ENCODE peak calls at places on chromosomes 6 and 20, in seven cellular contexts. One of them, this sample, is unnamed.

GRCh38 chr6:109695468-109695867 is 4.4 kb downstream of the FIG4 start:
- DNase-seq in NCI-H1417: no peak
- DNase-seq in GM23248: no peak
- DNase-seq in ELF-1: no peak
- DNase-seq in CD4-positive, alpha-beta T cell: no peak
- DNase-seq in activated CD8-positive, alpha-beta memory T cell treated with anti-CD3 and anti-CD28 coated beads for 1 hour: no peak
- DNase-seq in substantia nigra: no peak
- DNase-seq in this sample: no peak

GRCh38 chr6:15665237-15665636 is 2.4 kb upstream of the DTNBP1 start:
- DNase-seq in NCI-H1417: no peak
- DNase-seq in ELF-1: no peak
- DNase-seq in activated CD8-positive, alpha-beta memory T cell treated with anti-CD3 and anti-CD28 coated beads for 1 hour: no peak
- DNase-seq in GM23248: no peak
- DNase-seq in CD4-positive, alpha-beta T cell: no peak
- DNase-seq in substantia nigra: no peak
- DNase-seq in this sample: no peak

GRCh38 chr6:119044263-119044662 is 34.2 kb downstream of the FAM184A start:
- DNase-seq in substantia nigra: no peak
- DNase-seq in CD4-positive, alpha-beta T cell: no peak
- DNase-seq in GM23248: no peak
- DNase-seq in NCI-H1417: no peak
- DNase-seq in ELF-1: no peak
- DNase-seq in activated CD8-positive, alpha-beta memory T cell treated with anti-CD3 and anti-CD28 coated beads for 1 hour: no peak
- DNase-seq in this sample: no peak

GRCh38 chr20:1505871-1506270 is 14.7 kb upstream of the SIRPB2 start:
- DNase-seq in substantia nigra: no peak
- DNase-seq in activated CD8-positive, alpha-beta memory T cell treated with anti-CD3 and anti-CD28 coated beads for 1 hour: no peak
- DNase-seq in ELF-1: no peak
- DNase-seq in GM23248: peak; percentile 56
- DNase-seq in CD4-positive, alpha-beta T cell: no peak
- DNase-seq in NCI-H1417: no peak
- DNase-seq in this sample: no peak

GRCh38 chr20:2206957-2207769 is 88.6 kb upstream of the TGM3 start:
- DNase-seq in activated CD8-positive, alpha-beta memory T cell treated with anti-CD3 and anti-CD28 coated beads for 1 hour: peak; percentile 33
- DNase-seq in substantia nigra: peak; percentile 48
- DNase-seq in CD4-positive, alpha-beta T cell: peak; percentile 19
- DNase-seq in GM23248: peak; percentile 88
- DNase-seq in NCI-H1417: peak; percentile 91
- DNase-seq in ELF-1: peak; percentile 90
- DNase-seq in this sample: peak; percentile 96

GRCh38 chr20:34495928-34496327 is 20.3 kb upstream of the DYNLRB1 start:
- DNase-seq in activated CD8-positive, alpha-beta memory T cell treated with anti-CD3 and anti-CD28 coated beads for 1 hour: no peak
- DNase-seq in GM23248: no peak
- DNase-seq in CD4-positive, alpha-beta T cell: no peak
- DNase-seq in substantia nigra: no peak
- DNase-seq in NCI-H1417: no peak
- DNase-seq in ELF-1: no peak
- DNase-seq in this sample: no peak

GRCh38 chr6:45563092-45563491 is 185.4 kb upstream of the SUPT3H start:
- DNase-seq in GM23248: no peak
- DNase-seq in activated CD8-positive, alpha-beta memory T cell treated with anti-CD3 and anti-CD28 coated beads for 1 hour: no peak
- DNase-seq in ELF-1: no peak
- DNase-seq in NCI-H1417: no peak
- DNase-seq in substantia nigra: no peak
- DNase-seq in CD4-positive, alpha-beta T cell: no peak
- DNase-seq in this sample: no peak

GRCh38 chr20:61589055-61589385 is 337.0 kb downstream of the CDH4 start:
- DNase-seq in activated CD8-positive, alpha-beta memory T cell treated with anti-CD3 and anti-CD28 coated beads for 1 hour: no peak
- DNase-seq in substantia nigra: no peak
- DNase-seq in NCI-H1417: no peak
- DNase-seq in CD4-positive, alpha-beta T cell: no peak
- DNase-seq in GM23248: peak; percentile 74
- DNase-seq in ELF-1: no peak
- DNase-seq in this sample: no peak

GRCh38 chr20:19958923-19959322 is 58.2 kb upstream of the NAA20 start:
- DNase-seq in ELF-1: no peak
- DNase-seq in substantia nigra: no peak
- DNase-seq in CD4-positive, alpha-beta T cell: no peak
- DNase-seq in GM23248: no peak
- DNase-seq in activated CD8-positive, alpha-beta memory T cell treated with anti-CD3 and anti-CD28 coated beads for 1 hour: no peak
- DNase-seq in NCI-H1417: no peak
- DNase-seq in this sample: no peak

GRCh38 chr6:63584125-63584514 is 11.8 kb downstream of the LOC128125822 start:
- DNase-seq in CD4-positive, alpha-beta T cell: no peak
- DNase-seq in activated CD8-positive, alpha-beta memory T cell treated with anti-CD3 and anti-CD28 coated beads for 1 hour: no peak
- DNase-seq in GM23248: no peak
- DNase-seq in ELF-1: no peak
- DNase-seq in NCI-H1417: no peak
- DNase-seq in substantia nigra: no peak
- DNase-seq in this sample: no peak

GRCh38 chr6:21500314-21500713 is 93.2 kb upstream of the SOX4 start:
- DNase-seq in GM23248: no peak
- DNase-seq in CD4-positive, alpha-beta T cell: no peak
- DNase-seq in NCI-H1417: peak; percentile 70
- DNase-seq in activated CD8-positive, alpha-beta memory T cell treated with anti-CD3 and anti-CD28 coated beads for 1 hour: no peak
- DNase-seq in ELF-1: no peak
- DNase-seq in substantia nigra: no peak
- DNase-seq in this sample: no peak

GRCh38 chr20:45823949-45824835 is 2.9 kb downstream of the TNNC2 start:
- DNase-seq in activated CD8-positive, alpha-beta memory T cell treated with anti-CD3 and anti-CD28 coated beads for 1 hour: peak; percentile 17
- DNase-seq in substantia nigra: no peak
- DNase-seq in ELF-1: peak; percentile 80
- DNase-seq in GM23248: peak; percentile 65
- DNase-seq in NCI-H1417: peak; percentile 9
- DNase-seq in CD4-positive, alpha-beta T cell: peak; percentile 14
- DNase-seq in this sample: peak; percentile 91

GRCh38 chr20:8389381-8390368 is 257.6 kb downstream of the PLCB1 start:
- DNase-seq in NCI-H1417: peak; percentile 79
- DNase-seq in substantia nigra: no peak
- DNase-seq in CD4-positive, alpha-beta T cell: no peak
- DNase-seq in activated CD8-positive, alpha-beta memory T cell treated with anti-CD3 and anti-CD28 coated beads for 1 hour: no peak
- DNase-seq in ELF-1: no peak
- DNase-seq in GM23248: peak; percentile 67
- DNase-seq in this sample: peak; percentile 16

GRCh38 chr20:38094373-38094775 is 60.8 kb downstream of the RPRD1B start:
- DNase-seq in GM23248: peak; percentile 91
- DNase-seq in ELF-1: no peak
- DNase-seq in CD4-positive, alpha-beta T cell: no peak
- DNase-seq in NCI-H1417: no peak
- DNase-seq in activated CD8-positive, alpha-beta memory T cell treated with anti-CD3 and anti-CD28 coated beads for 1 hour: no peak
- DNase-seq in substantia nigra: no peak
- DNase-seq in this sample: no peak

GRCh38 chr6:22499815-22500214 is 69.6 kb upstream of the HDGFL1 start:
- DNase-seq in ELF-1: no peak
- DNase-seq in substantia nigra: no peak
- DNase-seq in GM23248: no peak
- DNase-seq in NCI-H1417: no peak
- DNase-seq in CD4-positive, alpha-beta T cell: no peak
- DNase-seq in activated CD8-positive, alpha-beta memory T cell treated with anti-CD3 and anti-CD28 coated beads for 1 hour: no peak
- DNase-seq in this sample: no peak

GRCh38 chr6:116352515-116353471 is 18.0 kb upstream of the DSE start:
- DNase-seq in activated CD8-positive, alpha-beta memory T cell treated with anti-CD3 and anti-CD28 coated beads for 1 hour: no peak
- DNase-seq in CD4-positive, alpha-beta T cell: no peak
- DNase-seq in NCI-H1417: no peak
- DNase-seq in substantia nigra: no peak
- DNase-seq in ELF-1: no peak
- DNase-seq in GM23248: peak; percentile 71
- DNase-seq in this sample: no peak

GRCh38 chr6:77566235-77566634 is 86.6 kb upstream of the MEI4 start:
- DNase-seq in GM23248: no peak
- DNase-seq in substantia nigra: no peak
- DNase-seq in ELF-1: no peak
- DNase-seq in NCI-H1417: no peak
- DNase-seq in CD4-positive, alpha-beta T cell: no peak
- DNase-seq in activated CD8-positive, alpha-beta memory T cell treated with anti-CD3 and anti-CD28 coated beads for 1 hour: no peak
- DNase-seq in this sample: no peak

GRCh38 chr20:36317675-36318074 is 11.5 kb downstream of the DLGAP4 start:
- DNase-seq in ELF-1: no peak
- DNase-seq in NCI-H1417: no peak
- DNase-seq in CD4-positive, alpha-beta T cell: no peak
- DNase-seq in GM23248: no peak
- DNase-seq in substantia nigra: no peak
- DNase-seq in activated CD8-positive, alpha-beta memory T cell treated with anti-CD3 and anti-CD28 coated beads for 1 hour: no peak
- DNase-seq in this sample: no peak

GRCh38 chr20:28562510-28562898 is 2695.0 kb upstream of the DEFB115 start:
- DNase-seq in GM23248: peak; percentile 89
- DNase-seq in CD4-positive, alpha-beta T cell: no peak
- DNase-seq in activated CD8-positive, alpha-beta memory T cell treated with anti-CD3 and anti-CD28 coated beads for 1 hour: no peak
- DNase-seq in substantia nigra: no peak
- DNase-seq in ELF-1: peak; percentile 49
- DNase-seq in NCI-H1417: no peak
- DNase-seq in this sample: no peak

GRCh38 chr20:10679269-10679668 is 5.5 kb upstream of the JAG1 start:
- DNase-seq in activated CD8-positive, alpha-beta memory T cell treated with anti-CD3 and anti-CD28 coated beads for 1 hour: no peak
- DNase-seq in CD4-positive, alpha-beta T cell: no peak
- DNase-seq in NCI-H1417: no peak
- DNase-seq in GM23248: no peak
- DNase-seq in substantia nigra: no peak
- DNase-seq in ELF-1: no peak
- DNase-seq in this sample: no peak